ENCODE peak calls at places on chromosomes 2 and 18, in ten cellular contexts. A, P, F, N, R, I, H, Y, K and V are unnamed samples.

GRCh38 chr2:3751832-3752231 is 48.5 kb downstream of the DCDC2C start:
- DNase-seq in K (no peak), H (no peak), I (no peak), R (no peak), N (no peak), Y (no peak), A (no peak), P (no peak), F (no peak), V (no peak)

GRCh38 chr2:197011777-197012641 is 85.5 kb upstream of the PGAP1 start:
- DNase-seq in K (peak; percentile 59), Y (peak; percentile 53), I (no peak), R (peak; percentile 26), P (no peak), N (no peak), F (no peak), A (peak; percentile 68), H (peak; percentile 64), V (peak; percentile 52)

GRCh38 chr2:24115057-24115456 is 8.1 kb downstream of the PFN4 start:
- DNase-seq in F (no peak), N (peak; percentile 1), Y (no peak), P (no peak), R (no peak), I (no peak), H (no peak), K (peak; percentile 12), A (peak; percentile 43), V (no peak)

GRCh38 chr18:74064510-74064909 is 83.1 kb downstream of the FBXO15 start:
- DNase-seq in P (no peak), Y (no peak), A (no peak), H (no peak), N (no peak), I (peak; percentile 71), R (no peak), K (no peak), F (no peak), V (no peak)

GRCh38 chr2:12205086-12205485 is 458.7 kb downstream of the LPIN1 start:
- DNase-seq in Y (no peak), P (no peak), N (no peak), I (no peak), F (no peak), H (no peak), A (no peak), R (no peak), K (no peak), V (no peak)

GRCh38 chr18:54737986-54738385 is 90.3 kb upstream of the RAB27B start:
- DNase-seq in K (peak; percentile 77), N (no peak), H (no peak), Y (no peak), I (no peak), A (peak; percentile 65), P (no peak), R (no peak), F (no peak), V (no peak)

GRCh38 chr18:48988508-48989303 is 37.9 kb upstream of the SMAD7 start:
- DNase-seq in H (no peak), R (no peak), Y (no peak), N (no peak), K (no peak), A (no peak), I (no peak), F (no peak), P (no peak), V (no peak)

GRCh38 chr2:73202156-73203054 is at the start of gene NOTO:
- DNase-seq in P (no peak), A (peak; percentile 10), R (no peak), I (no peak), N (no peak), H (no peak), F (no peak), K (no peak), Y (no peak), V (no peak)

GRCh38 chr2:2191110-2191707 is 139.9 kb downstream of the MYT1L start:
- DNase-seq in K (no peak), N (no peak), I (no peak), H (no peak), Y (no peak), F (no peak), A (no peak), R (peak; percentile 73), P (no peak), V (no peak)

GRCh38 chr2:235505210-235505741 is 11.4 kb downstream of the AGAP1 start:
- DNase-seq in K (no peak), H (no peak), P (peak; percentile 42), I (no peak), Y (no peak), N (no peak), F (no peak), A (no peak), R (no peak), V (no peak)

GRCh38 chr18:75970212-75970611 is 524.8 kb downstream of the ZNF516 start:
- DNase-seq in H (no peak), Y (no peak), P (no peak), N (no peak), K (no peak), A (no peak), I (no peak), R (no peak), F (no peak), V (no peak)

GRCh38 chr2:156763174-156763573 is 327.0 kb downstream of the GPD2 start:
- DNase-seq in H (no peak), F (no peak), R (no peak), I (no peak), A (no peak), P (no peak), K (no peak), N (no peak), Y (no peak), V (no peak)

GRCh38 chr2:72796766-72797165 is 29.1 kb downstream of the EXOC6B start:
- DNase-seq in P (no peak), F (no peak), A (no peak), K (no peak), Y (no peak), R (no peak), H (no peak), I (no peak), N (no peak), V (no peak)

GRCh38 chr18:3498705-3499451 is 48.9 kb downstream of the TGIF1 start:
- DNase-seq in A (peak; percentile 42), N (peak; percentile 26), R (no peak), K (no peak), P (no peak), I (peak; percentile 8), Y (peak; percentile 35), F (no peak), H (no peak), V (no peak)

GRCh38 chr2:109143214-109144187 is 14.5 kb downstream of the SH3RF3 start:
- DNase-seq in F (peak; percentile 42), N (no peak), R (no peak), H (no peak), K (no peak), P (no peak), A (no peak), Y (no peak), I (peak; percentile 81), V (no peak)

GRCh38 chr2:223959688-223960087 is 2.4 kb downstream of the MRPL44 start:
- DNase-seq in A (peak; percentile 53), K (no peak), H (no peak), R (no peak), N (no peak), F (no peak), Y (no peak), I (no peak), P (peak; percentile 30), V (no peak)

GRCh38 chr18:78659748-78660147 is 319.9 kb upstream of the SALL3 start:
- DNase-seq in F (no peak), P (no peak), H (no peak), N (no peak), K (no peak), I (no peak), R (no peak), Y (no peak), A (no peak), V (peak; percentile 25)